ENCODE peak calls at places on chromosomes 4 and X, in four cellular contexts. One of them, this sample, is unnamed.

GRCh38 chrX:27350476-27350875 is 112.7 kb downstream of the PPP4R3C start:
- DNase-seq in endothelial cell of umbilical vein: peak; percentile 89
- DNase-seq in IMR-90: no peak
- DNase-seq in cardiac muscle cell: no peak
- DNase-seq in this sample: no peak

GRCh38 chr4:76206222-76206942 is 7.2 kb downstream of the SCARB2 start:
- DNase-seq in IMR-90: peak; percentile 58
- DNase-seq in endothelial cell of umbilical vein: no peak
- DNase-seq in cardiac muscle cell: no peak
- DNase-seq in this sample: no peak

GRCh38 chr4:77003400-77003799 is 53.8 kb downstream of the SEPTIN11 start:
- DNase-seq in cardiac muscle cell: no peak
- DNase-seq in endothelial cell of umbilical vein: peak; percentile 64
- DNase-seq in IMR-90: peak; percentile 60
- DNase-seq in this sample: no peak

GRCh38 chr4:143352052-143352451 is 15.4 kb downstream of the GAB1 start:
- DNase-seq in endothelial cell of umbilical vein: peak; percentile 92
- DNase-seq in cardiac muscle cell: no peak
- DNase-seq in IMR-90: no peak
- DNase-seq in this sample: no peak

GRCh38 chr4:79402452-79402851 is 5.6 kb downstream of the GK2 start:
- DNase-seq in cardiac muscle cell: no peak
- DNase-seq in IMR-90: no peak
- DNase-seq in endothelial cell of umbilical vein: no peak
- DNase-seq in this sample: no peak

GRCh38 chr4:58225460-58225859 is 1115.3 kb upstream of the IGFBP7 start:
- DNase-seq in endothelial cell of umbilical vein: no peak
- DNase-seq in cardiac muscle cell: no peak
- DNase-seq in IMR-90: no peak
- DNase-seq in this sample: no peak

GRCh38 chrX:17470136-17470535 is 95.1 kb downstream of the NHS start:
- DNase-seq in IMR-90: peak; percentile 42
- DNase-seq in cardiac muscle cell: no peak
- DNase-seq in endothelial cell of umbilical vein: no peak
- DNase-seq in this sample: no peak

GRCh38 chr4:986949-987688 is at the start of gene IDUA:
- DNase-seq in endothelial cell of umbilical vein: peak; percentile 75
- DNase-seq in IMR-90: peak; percentile 53
- DNase-seq in cardiac muscle cell: peak; percentile 93
- DNase-seq in this sample: peak; percentile 89

GRCh38 chr4:5037553-5038551 is 13.4 kb upstream of the STK32B start:
- DNase-seq in IMR-90: peak; percentile 99
- DNase-seq in cardiac muscle cell: no peak
- DNase-seq in endothelial cell of umbilical vein: peak; percentile 83
- DNase-seq in this sample: no peak

GRCh38 chr4:56907009-56907408 is 691 bp upstream of the REST start:
- DNase-seq in endothelial cell of umbilical vein: no peak
- DNase-seq in cardiac muscle cell: peak; percentile 21
- DNase-seq in IMR-90: no peak
- DNase-seq in this sample: peak; percentile 36

GRCh38 chr4:56909083-56909981 is 1.6 kb downstream of the REST start:
- DNase-seq in cardiac muscle cell: peak; percentile 80
- DNase-seq in IMR-90: peak; percentile 52
- DNase-seq in endothelial cell of umbilical vein: peak; percentile 64
- DNase-seq in this sample: no peak

GRCh38 chr4:56908206-56909082 is 744 bp downstream of the REST start:
- DNase-seq in IMR-90: peak; percentile 68
- DNase-seq in endothelial cell of umbilical vein: peak; percentile 76
- DNase-seq in cardiac muscle cell: peak; percentile 91
- DNase-seq in this sample: peak; percentile 59

GRCh38 chr4:56907489-56908205 is at the start of gene REST:
- DNase-seq in cardiac muscle cell: peak; percentile 89
- DNase-seq in IMR-90: peak; percentile 52
- DNase-seq in endothelial cell of umbilical vein: peak; percentile 68
- DNase-seq in this sample: peak; percentile 76

DNA sequence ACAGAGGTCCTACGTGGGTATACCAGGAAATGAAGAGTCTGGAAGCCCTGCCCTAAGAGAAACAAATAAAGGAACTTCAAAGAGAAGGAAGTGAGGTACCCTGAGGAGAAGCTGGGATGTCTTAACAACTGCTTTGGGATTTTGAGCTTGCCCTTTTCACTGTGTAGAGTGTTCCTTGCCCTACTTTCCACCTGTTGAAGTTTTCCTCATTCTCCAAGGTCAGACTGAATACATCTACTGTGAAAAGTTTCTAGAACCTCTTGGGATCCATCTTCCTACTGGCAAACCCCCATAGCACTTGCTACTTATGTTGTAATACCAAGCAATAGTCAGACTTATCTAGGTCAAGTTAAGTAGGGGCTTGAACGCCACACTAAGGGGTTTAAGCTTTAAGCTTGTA is 1.2 kb upstream of the REST start:
- DNase-seq in endothelial cell of umbilical vein: no peak
- DNase-seq in cardiac muscle cell: no peak
- DNase-seq in IMR-90: no peak
- DNase-seq in this sample: no peak
- H3K4me3 ChIP-seq in endothelial cell of umbilical vein: no peak overlapping the region
- H3K4me3 ChIP-seq in cardiac muscle cell: no peak overlapping the region
- H3K4me3 ChIP-seq in IMR-90: no peak overlapping the region
- H3K4me3 ChIP-seq in this sample: peak overlapping the region; percentile 80

DNA sequence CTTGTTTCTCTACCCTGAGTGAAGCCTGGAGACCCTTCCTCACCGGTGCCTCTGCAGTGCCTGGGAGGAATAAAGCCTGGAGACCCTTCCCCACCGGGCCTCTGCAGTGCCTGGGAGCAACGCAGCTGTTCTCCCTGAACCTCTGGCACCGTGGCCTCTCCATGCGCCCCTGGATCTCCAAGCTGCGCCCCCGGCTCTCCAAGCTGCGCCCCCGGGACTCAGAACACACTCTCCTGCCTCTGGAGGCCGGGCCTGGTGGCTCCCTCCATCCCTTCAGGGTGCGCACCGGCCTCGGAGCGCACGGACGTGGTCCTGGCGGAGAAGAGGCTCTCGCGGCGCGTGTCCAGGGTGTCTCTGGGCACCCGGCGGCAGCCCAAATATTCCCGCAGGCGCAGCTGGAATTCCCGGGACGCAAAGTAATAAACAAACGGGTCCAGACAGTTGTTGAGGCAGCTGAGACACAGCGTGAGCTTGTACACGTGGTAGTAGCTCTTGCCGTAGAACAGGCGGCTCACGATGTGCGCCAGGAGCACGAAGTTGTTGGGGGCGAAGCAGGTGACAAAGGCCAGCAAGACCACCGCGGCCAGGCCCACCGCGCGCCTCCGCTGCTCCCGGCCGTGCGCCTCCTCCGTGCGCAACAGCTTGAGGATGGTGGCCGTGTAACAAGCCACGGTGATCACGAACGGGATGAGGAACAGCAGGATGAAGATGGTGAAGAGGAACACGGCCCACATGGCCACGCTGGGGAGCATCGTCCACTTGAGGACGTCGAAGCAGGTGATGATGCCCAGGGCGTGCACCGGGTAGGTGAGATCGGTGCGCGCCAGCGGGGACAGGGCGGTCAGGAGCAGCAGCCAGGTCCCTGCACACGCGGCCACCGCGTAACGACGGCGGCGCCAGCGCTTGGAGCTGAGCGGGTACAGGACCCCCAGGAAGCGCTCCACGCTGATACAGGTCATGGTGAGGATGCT is 12.8 kb upstream of the ASMTL start:
- DNase-seq in IMR-90: no peak
- DNase-seq in cardiac muscle cell: no peak
- DNase-seq in endothelial cell of umbilical vein: no peak
- DNase-seq in this sample: no peak
- H3K27me3 ChIP-seq in IMR-90: peaks cover 7% of the 10 kb centered on the region
- H3K27me3 ChIP-seq in cardiac muscle cell: peaks cover 64% of the 10 kb centered on the region
- H3K27me3 ChIP-seq in endothelial cell of umbilical vein: peaks cover 15% of the 10 kb centered on the region
- H3K27me3 ChIP-seq in this sample: no peaks in the 10 kb centered on the region

GRCh38 chrX:130435937-130436336 is 34.1 kb downstream of the RBMX2 start:
- DNase-seq in endothelial cell of umbilical vein: no peak
- DNase-seq in cardiac muscle cell: no peak
- DNase-seq in IMR-90: no peak
- DNase-seq in this sample: no peak
- H3K4me3 ChIP-seq in endothelial cell of umbilical vein: no peak overlapping the region
- H3K4me3 ChIP-seq in cardiac muscle cell: no peak overlapping the region
- H3K4me3 ChIP-seq in IMR-90: no peak overlapping the region
- H3K4me3 ChIP-seq in this sample: no peak overlapping the region

GRCh38 chrX:129659137-129659536 is 4.4 kb upstream of the APLN start:
- DNase-seq in IMR-90: no peak
- DNase-seq in endothelial cell of umbilical vein: no peak
- DNase-seq in cardiac muscle cell: no peak
- DNase-seq in this sample: no peak

GRCh38 chrX:129659861-129660260 is 5.1 kb upstream of the APLN start:
- DNase-seq in endothelial cell of umbilical vein: no peak
- DNase-seq in cardiac muscle cell: no peak
- DNase-seq in IMR-90: no peak
- DNase-seq in this sample: no peak

GRCh38 chrX:129655547-129656248 is 942 bp upstream of the APLN start:
- DNase-seq in IMR-90: no peak
- DNase-seq in endothelial cell of umbilical vein: peak; percentile 32
- DNase-seq in cardiac muscle cell: peak; percentile 37
- DNase-seq in this sample: no peak

GRCh38 chrX:129661369-129661768 is 6.6 kb upstream of the APLN start:
- DNase-seq in IMR-90: no peak
- DNase-seq in cardiac muscle cell: no peak
- DNase-seq in endothelial cell of umbilical vein: no peak
- DNase-seq in this sample: no peak

DNA sequence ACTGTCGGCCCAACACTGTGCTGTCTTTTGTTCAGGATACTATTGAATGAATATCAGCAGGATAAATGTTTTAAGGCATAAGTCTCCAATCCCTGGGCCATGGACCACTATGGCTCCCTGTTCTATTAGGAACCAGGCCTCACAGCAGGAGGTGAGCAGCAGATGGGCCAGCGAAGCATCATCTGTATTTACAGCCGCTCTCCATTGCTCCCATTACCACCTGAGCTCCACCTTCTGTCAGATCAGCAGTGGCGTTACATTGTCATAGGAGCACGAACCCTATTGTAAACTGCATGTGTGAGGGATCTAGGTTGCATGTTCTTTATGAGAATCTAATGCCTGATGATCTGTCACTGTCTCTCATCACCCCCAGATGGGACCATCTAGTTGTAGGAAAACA is 3.7 kb upstream of the APLN start:
- DNase-seq in IMR-90: no peak
- DNase-seq in cardiac muscle cell: no peak
- DNase-seq in endothelial cell of umbilical vein: no peak
- DNase-seq in this sample: no peak
- H3K27me3 ChIP-seq in IMR-90: peaks cover 13% of the 10 kb centered on the region
- H3K27me3 ChIP-seq in cardiac muscle cell: peaks cover 24% of the 10 kb centered on the region
- H3K27me3 ChIP-seq in endothelial cell of umbilical vein: no peaks in the 10 kb centered on the region
- H3K27me3 ChIP-seq in this sample: peaks cover 2% of the 10 kb centered on the region

GRCh38 chr4:48681856-48682255 is 98.2 kb downstream of the FRYL start:
- DNase-seq in cardiac muscle cell: peak; percentile 11
- DNase-seq in endothelial cell of umbilical vein: peak; percentile 73
- DNase-seq in IMR-90: peak; percentile 52
- DNase-seq in this sample: no peak
- H3K4me3 ChIP-seq in cardiac muscle cell: no peak overlapping the region
- H3K4me3 ChIP-seq in endothelial cell of umbilical vein: no peak overlapping the region
- H3K4me3 ChIP-seq in IMR-90: no peak overlapping the region
- H3K4me3 ChIP-seq in this sample: no peak overlapping the region

GRCh38 chrX:100408643-100409315 is 1.3 kb downstream of the PCDH19 start:
- DNase-seq in endothelial cell of umbilical vein: no peak
- DNase-seq in IMR-90: no peak
- DNase-seq in cardiac muscle cell: peak; percentile 35
- DNase-seq in this sample: no peak
- H3K27me3 ChIP-seq in endothelial cell of umbilical vein: peaks cover 57% of the 10 kb centered on the region
- H3K27me3 ChIP-seq in IMR-90: peaks cover 36% of the 10 kb centered on the region
- H3K27me3 ChIP-seq in cardiac muscle cell: peaks cover 91% of the 10 kb centered on the region
- H3K27me3 ChIP-seq in this sample: peaks cover 15% of the 10 kb centered on the region

DNA sequence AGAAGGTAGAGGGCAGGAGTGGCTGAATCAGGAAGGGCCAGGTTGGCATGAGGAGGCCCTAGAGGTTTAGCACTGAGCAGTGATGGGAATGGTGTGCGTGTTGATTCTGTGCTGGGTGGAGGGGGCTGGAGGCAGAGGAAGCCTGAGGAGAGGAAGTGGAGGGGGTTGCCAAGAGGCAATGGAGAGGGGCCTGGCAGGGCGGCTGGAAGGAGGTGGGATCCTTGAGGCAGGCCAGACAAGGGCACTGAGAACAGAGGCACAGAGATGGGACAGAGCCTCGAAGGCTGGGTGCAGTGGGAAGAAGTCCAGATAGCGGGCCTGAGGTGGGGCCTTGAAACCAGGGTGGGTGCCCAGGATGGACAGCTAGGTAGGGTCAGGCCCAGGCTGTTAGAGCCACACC is 24.3 kb downstream of the SH3BP2 start:
- DNase-seq in IMR-90: no peak
- DNase-seq in cardiac muscle cell: no peak
- DNase-seq in endothelial cell of umbilical vein: no peak
- DNase-seq in this sample: no peak
- H3K4me3 ChIP-seq in IMR-90: no peak overlapping the region
- H3K4me3 ChIP-seq in cardiac muscle cell: no peak overlapping the region
- H3K4me3 ChIP-seq in endothelial cell of umbilical vein: no peak overlapping the region
- H3K4me3 ChIP-seq in this sample: no peak overlapping the region

This sample was measured in CD4-positive, CD25-positive, alpha-beta regulatory T cell.